ENCODE peak calls at places on chromosomes 1 and 21, in nine cellular contexts. D, Q, P, E, Z, C, F, G and S are unnamed samples.
A peak's percentile ranks its signal among the peaks of the same experiment; 100 is the strongest.

GRCh38 chr1:54118704-54119103 is 34.1 kb downstream of the CDCP2 start:
- DNase-seq in D (no peak), Q (no peak), P (peak; percentile 65), E (no peak), Z (peak; percentile 76), C (no peak), F (no peak), G (no peak), S (no peak)

GRCh38 chr1:245156736-245157505 is 2.1 kb downstream of the KIF26B start:
- DNase-seq in D (peak; percentile 43), Q (no peak), P (no peak), E (peak; percentile 6), Z (peak; percentile 57), C (peak; percentile 31), F (no peak), G (no peak), S (peak; percentile 60)

GRCh38 chr1:117606608-117607261 is 887 bp downstream of the TENT5C start:
- DNase-seq in D (peak; percentile 12), Q (peak; percentile 59), P (peak; percentile 4), E (peak; percentile 68), Z (peak; percentile 31), C (no peak), F (no peak), G (peak; percentile 72), S (peak; percentile 53)

GRCh38 chr1:198969981-198970380 is 331.1 kb downstream of the PTPRC start:
- DNase-seq in D (no peak), Q (no peak), P (no peak), E (no peak), Z (no peak), C (no peak), F (no peak), G (no peak), S (no peak)

GRCh38 chr1:181263444-181263843 is 174.9 kb downstream of the IER5 start:
- DNase-seq in D (no peak), Q (no peak), P (no peak), E (no peak), Z (no peak), C (no peak), F (no peak), G (no peak), S (no peak)

GRCh38 chr1:201648911-201649775 is 110.2 kb downstream of the NAV1 start:
- DNase-seq in D (peak; percentile 44), Q (no peak), P (no peak), E (no peak), Z (peak; percentile 64), C (peak; percentile 69), F (no peak), G (peak; percentile 56), S (peak; percentile 75)

GRCh38 chr1:21106709-21107108 is 70.0 kb downstream of the EIF4G3 start:
- DNase-seq in D (no peak), Q (no peak), P (no peak), E (no peak), Z (no peak), C (no peak), F (no peak), G (no peak), S (no peak)

GRCh38 chr1:172980456-172980855 is 70.3 kb downstream of the TNFSF18 start:
- DNase-seq in D (no peak), Q (no peak), P (peak; percentile 59), E (no peak), Z (peak; percentile 68), C (no peak), F (no peak), G (no peak), S (no peak)

GRCh38 chr21:42651515-42652401 is 1.7 kb upstream of the PDE9A start:
- DNase-seq in D (no peak), Q (no peak), P (no peak), E (no peak), Z (no peak), C (no peak), F (no peak), G (peak; percentile 41), S (no peak)

GRCh38 chr21:19807231-19807630 is 1191.0 kb upstream of the NCAM2 start:
- DNase-seq in D (no peak), Q (no peak), P (no peak), E (no peak), Z (no peak), C (no peak), F (no peak), G (no peak), S (no peak)